ENCODE peak calls at places on chromosomes 13 and 19, in nine cellular contexts. R, B, K, J, T, S, O, N and X are unnamed samples.

GRCh38 chr19:15403151-15403531 is 15.6 kb downstream of the AKAP8L start:
- DNase-seq in R (no peak), B (no peak), K (no peak), J (no peak), T (no peak), S (no peak), O (no peak), N (no peak), X (no peak)

GRCh38 chr13:51112771-51113170 is 1.7 kb upstream of the C13orf42 start:
- DNase-seq in R (no peak), B (no peak), K (no peak), J (no peak), T (no peak), S (no peak), O (no peak), N (no peak), X (no peak)

GRCh38 chr19:50777830-50778303 is 7.6 kb downstream of the GPR32 start:
- DNase-seq in R (no peak), B (no peak), K (no peak), J (no peak), T (peak), S (no peak), O (no peak), N (peak), X (peak)

GRCh38 chr13:66492479-66492878 is 737.7 kb downstream of the PCDH9 start:
- DNase-seq in R (no peak), B (no peak), K (peak), J (no peak), T (peak), S (no peak), O (peak), N (no peak), X (no peak)

GRCh38 chr19:2475018-2475701 is 767 bp upstream of the GADD45B start:
- DNase-seq in R (peak), B (peak), K (peak), J (peak), T (peak), S (peak), O (peak), N (peak), X (peak)

GRCh38 chr13:66751691-66752090 is 478.4 kb downstream of the PCDH9 start:
- DNase-seq in R (no peak), B (no peak), K (no peak), J (no peak), T (no peak), S (no peak), O (no peak), N (no peak), X (no peak)

GRCh38 chr13:31824705-31825512 is 85.6 kb downstream of the RXFP2 start:
- DNase-seq in R (no peak), B (no peak), K (peak), J (no peak), T (no peak), S (no peak), O (peak), N (peak), X (peak)

GRCh38 chr13:109871018-109871370 is 84.6 kb upstream of the IRS2 start:
- DNase-seq in R (no peak), B (no peak), K (no peak), J (no peak), T (no peak), S (no peak), O (no peak), N (peak), X (peak)

GRCh38 chr13:27523345-27524073 is 73.1 kb upstream of the MTIF3 start:
- DNase-seq in R (no peak), B (no peak), K (no peak), J (no peak), T (no peak), S (no peak), O (no peak), N (no peak), X (no peak)

DNA sequence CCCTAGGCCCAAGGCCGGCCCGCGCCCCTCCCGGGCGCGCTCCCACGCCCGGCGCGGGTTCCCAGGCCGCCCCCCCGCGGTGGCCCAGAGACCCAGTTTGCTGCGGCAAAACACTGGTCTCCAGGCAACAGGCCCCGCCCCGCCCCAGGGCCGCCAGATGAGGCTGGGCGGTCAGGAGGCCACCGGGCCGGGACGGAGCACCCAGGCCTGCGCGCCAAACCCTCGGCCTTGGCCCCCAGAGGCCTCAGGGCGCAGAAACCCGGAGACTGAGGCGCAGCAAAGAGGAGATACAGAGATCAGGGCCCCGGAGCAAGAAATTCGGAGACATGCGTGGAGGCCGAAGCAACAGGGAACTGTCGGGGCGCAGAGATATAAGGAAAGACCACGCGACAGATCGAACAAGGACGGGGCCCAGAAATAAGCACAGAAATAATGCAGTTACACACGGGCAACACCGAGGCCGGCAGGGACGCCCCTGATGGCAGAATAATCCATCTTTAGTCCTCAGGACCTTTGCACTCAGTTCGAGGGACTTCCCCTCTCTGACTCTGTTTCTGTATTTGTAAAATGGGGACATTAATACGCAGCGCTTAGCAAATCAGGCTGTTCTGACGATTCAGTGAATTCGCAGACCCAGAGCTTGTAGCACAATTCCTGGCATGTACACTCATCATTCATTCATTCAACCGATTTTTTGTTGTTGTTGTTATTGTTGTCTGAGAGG is 20.8 kb upstream of the ERCC1 start:
- DNase-seq in R (peak), B (peak), K (peak), J (peak), T (peak), S (peak), O (peak), N (peak), X (peak)
- H3K4me3 ChIP-seq in R (no peak), B (peak), K (peak), J (peak), T (peak), S (peak), O (peak), N (peak), X (peak)

DNA sequence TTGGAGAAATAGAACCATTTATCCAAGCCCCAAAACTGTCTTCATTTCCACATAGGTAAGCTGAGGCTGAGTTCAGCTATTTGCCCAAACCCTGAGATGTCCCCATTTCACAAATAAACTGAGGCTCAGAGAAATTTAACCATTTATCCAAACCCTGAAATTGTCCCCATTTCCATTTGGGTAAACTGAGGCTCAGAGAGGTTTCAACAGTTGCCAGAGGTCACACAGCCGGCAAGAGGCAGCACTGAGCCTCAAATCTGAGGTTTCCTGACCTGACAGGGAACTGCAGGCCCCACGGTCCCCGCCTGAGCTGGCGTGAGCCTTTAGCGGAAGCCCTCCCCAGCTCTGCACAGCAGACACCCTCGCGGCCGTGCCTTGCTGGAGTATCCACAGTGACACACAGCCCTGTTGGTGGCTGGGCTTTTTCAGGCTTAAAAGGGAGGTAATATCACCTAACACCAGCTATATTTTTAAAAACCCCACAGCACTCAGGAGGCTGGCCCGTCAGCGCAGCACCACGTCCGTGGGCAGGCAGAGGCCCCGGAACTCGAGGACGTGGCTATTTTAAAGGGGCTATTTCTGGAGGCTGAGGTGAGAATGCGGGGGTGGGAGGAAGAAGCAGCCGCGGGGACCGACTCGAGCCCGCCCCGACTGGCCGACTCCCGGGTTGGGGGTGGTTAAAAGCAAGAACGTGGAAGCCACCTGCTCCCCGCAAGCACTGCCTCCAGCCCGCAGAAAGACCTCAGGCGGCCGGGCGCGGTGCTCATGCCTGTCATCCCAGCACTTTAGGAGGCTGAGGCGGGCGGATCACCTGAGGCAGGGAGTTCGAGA is 18.5 kb downstream of the PTPRS start:
- DNase-seq in R (no peak), B (no peak), K (no peak), J (peak), T (peak), S (no peak), O (peak), N (no peak), X (no peak)
- TF ChIP-seq CTCF in R (no peak), B (no peak), K (no peak), J (no peak), T (no peak), S (no peak), O (no peak), N (peak), X (no peak)

GRCh38 chr19:35451278-35452096 is 3.4 kb downstream of the FFAR2 start:
- DNase-seq in R (no peak), B (no peak), K (no peak), J (no peak), T (no peak), S (no peak), O (no peak), N (no peak), X (no peak)
- H3K4me3 ChIP-seq in R (no peak), B (no peak), K (no peak), J (no peak), T (no peak), S (no peak), O (no peak), N (no peak), X (no peak)

GRCh38 chr19:36139473-36140288 is at the start of gene CAPNS1:
- DNase-seq in R (peak), B (peak), K (peak), J (peak), T (peak), S (peak), O (peak), N (peak), X (peak)
- TF ChIP-seq CTCF in R (no peak), B (peak), K (no peak), J (no peak), T (peak), S (no peak), O (peak), N (peak), X (no peak)

DNA sequence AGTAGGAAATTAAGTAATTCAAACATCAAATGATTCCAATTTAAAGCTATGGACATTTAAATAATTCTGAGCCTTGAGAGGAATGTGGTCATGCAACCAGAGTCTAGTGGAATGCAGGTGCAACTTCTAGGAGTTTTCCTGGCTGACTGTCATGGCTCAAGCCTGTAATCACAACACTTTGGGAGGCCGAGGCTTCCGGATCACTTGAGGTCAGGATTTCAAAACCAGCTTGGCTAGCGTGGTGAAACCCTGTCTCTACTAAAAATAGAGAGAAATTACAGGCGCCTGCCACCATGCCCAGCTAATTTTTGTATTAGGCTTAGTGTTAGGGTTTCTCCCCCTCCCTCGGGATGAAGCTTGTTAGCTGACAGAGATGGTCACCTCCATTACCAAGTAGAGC is 6.4 kb downstream of the ZNF808 start:
- DNase-seq in R (no peak), B (peak), K (no peak), J (no peak), T (no peak), S (no peak), O (no peak), N (no peak), X (no peak)
- H3K4me3 ChIP-seq in R (no peak), B (no peak), K (no peak), J (no peak), T (no peak), S (no peak), O (no peak), N (no peak), X (no peak)

GRCh38 chr19:42313096-42313839 is at the start of gene TMEM145:
- DNase-seq in R (peak), B (no peak), K (peak), J (no peak), T (peak), S (no peak), O (peak), N (no peak), X (peak)
- TF ChIP-seq CTCF in R (no peak), B (peak), K (no peak), J (no peak), T (no peak), S (no peak), O (no peak), N (peak), X (no peak)

GRCh38 chr13:71866173-71867091 is 572 bp downstream of the DACH1 start:
- DNase-seq in R (peak), B (peak), K (no peak), J (peak), T (peak), S (peak), O (peak), N (peak), X (no peak)

GRCh38 chr13:71864981-71865857 is 1.8 kb downstream of the DACH1 start:
- DNase-seq in R (peak), B (peak), K (peak), J (peak), T (peak), S (peak), O (peak), N (peak), X (no peak)

GRCh38 chr13:71865858-71866172 is 1.2 kb downstream of the DACH1 start:
- DNase-seq in R (peak), B (no peak), K (no peak), J (peak), T (peak), S (peak), O (peak), N (no peak), X (no peak)

GRCh38 chr13:71863249-71863648 is 3.8 kb downstream of the DACH1 start:
- DNase-seq in R (no peak), B (no peak), K (no peak), J (no peak), T (no peak), S (no peak), O (no peak), N (no peak), X (no peak)

DNA sequence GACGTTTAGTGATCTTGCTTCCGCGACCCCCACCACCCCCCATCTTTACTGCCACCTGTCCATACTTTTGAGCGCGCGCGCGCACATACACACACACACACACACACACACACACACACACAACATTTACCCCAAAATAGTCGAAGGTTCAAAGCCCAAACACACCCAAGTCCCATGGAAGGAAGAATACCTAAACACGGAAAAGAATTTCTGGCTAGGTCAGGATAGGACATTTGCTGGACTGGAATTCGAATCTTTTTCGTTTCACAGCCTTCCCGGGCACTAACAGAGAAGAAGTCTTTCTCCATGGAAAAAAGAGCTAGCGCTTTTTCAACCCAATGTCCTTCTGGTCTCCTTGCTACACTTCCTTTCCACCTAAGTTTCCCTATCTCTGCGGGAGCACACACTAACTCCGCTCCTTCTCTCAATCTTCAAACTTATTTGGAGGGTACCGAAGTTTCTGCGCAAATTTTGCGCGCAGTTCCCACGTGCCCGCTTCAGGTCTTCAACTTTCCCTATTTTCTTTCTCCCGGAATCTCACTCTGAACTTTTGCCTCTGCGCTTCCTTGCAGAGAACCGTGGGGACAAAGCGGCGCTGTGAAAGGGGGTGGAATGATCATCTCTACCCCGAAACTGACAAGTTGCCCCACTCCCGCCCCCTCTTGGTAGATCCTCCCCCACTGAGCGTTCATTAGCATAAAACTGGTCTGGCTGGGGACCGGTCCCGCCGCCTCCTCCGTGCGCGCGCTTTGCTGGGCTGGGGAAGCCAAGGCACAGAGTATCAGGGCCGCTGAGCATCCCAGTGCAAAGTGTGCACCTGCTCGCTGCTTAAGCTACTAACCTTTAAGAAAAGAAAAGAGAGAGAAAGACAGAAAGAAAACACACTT is 2.7 kb downstream of the DACH1 start:
- DNase-seq in R (peak), B (peak), K (peak), J (peak), T (peak), S (peak), O (peak), N (peak), X (no peak)
- H3K4me3 ChIP-seq in R (peak), B (peak), K (peak), J (peak), T (peak), S (peak), O (peak), N (peak), X (peak)

GRCh38 chr13:70792121-70792520 is 683.9 kb upstream of the KLHL1 start:
- DNase-seq in R (no peak), B (no peak), K (no peak), J (no peak), T (peak), S (no peak), O (no peak), N (no peak), X (no peak)

GRCh38 chr13:70798385-70798784 is 690.1 kb upstream of the KLHL1 start:
- DNase-seq in R (no peak), B (no peak), K (no peak), J (no peak), T (no peak), S (no peak), O (no peak), N (no peak), X (no peak)

DNA sequence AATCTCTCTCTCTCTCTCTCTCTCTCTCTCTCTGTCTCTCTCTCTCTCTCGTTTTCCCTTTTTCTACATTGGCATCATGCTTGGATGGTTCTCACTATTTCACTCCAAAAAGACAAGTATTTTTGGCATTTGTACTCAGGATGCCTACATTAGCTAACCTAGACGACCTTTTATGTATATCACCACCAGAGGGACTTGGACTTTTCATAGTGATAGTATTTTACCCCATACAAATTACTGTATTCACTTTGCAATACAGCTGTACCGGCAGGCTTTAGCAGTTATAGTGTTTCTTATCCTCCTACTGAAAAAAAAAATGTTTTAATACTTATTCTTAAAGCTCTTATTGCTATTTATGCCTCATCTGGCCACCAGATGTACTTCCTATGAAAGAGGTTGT is 687.2 kb upstream of the KLHL1 start:
- DNase-seq in R (no peak), B (no peak), K (no peak), J (no peak), T (no peak), S (no peak), O (no peak), N (no peak), X (no peak)
- TF ChIP-seq CTCF in R (no peak), B (no peak), K (no peak), J (no peak), T (peak), S (no peak), O (peak), N (no peak), X (no peak)